ENCODE peak calls at places on chromosome 14, in four cellular contexts. One of them, this sample, is unnamed.
A peak's percentile ranks its signal among the peaks of the same experiment; 100 is the strongest.

GRCh38 chr14:54058501-54058900 is 101.9 kb upstream of the BMP4 start:
- DNase-seq in HuH-7: no peak
- DNase-seq in H4: no peak
- DNase-seq in H7: no peak
- DNase-seq in this sample: no peak

GRCh38 chr14:44404021-44404420 is 103.1 kb downstream of the FSCB start:
- DNase-seq in HuH-7: no peak
- DNase-seq in H4: no peak
- DNase-seq in H7: no peak
- DNase-seq in this sample: no peak

GRCh38 chr14:77641207-77641533 is 24.7 kb upstream of the SPTLC2 start:
- DNase-seq in HuH-7: no peak
- DNase-seq in H4: no peak
- DNase-seq in H7: no peak
- DNase-seq in this sample: no peak

GRCh38 chr14:104524726-104525125 is 54.8 kb upstream of the C14orf180 start:
- DNase-seq in HuH-7: no peak
- DNase-seq in H4: no peak
- DNase-seq in H7: no peak
- DNase-seq in this sample: no peak

GRCh38 chr14:98754343-98755025 is 517.5 kb downstream of the BCL11B start:
- DNase-seq in HuH-7: no peak
- DNase-seq in H4: peak; percentile 13
- DNase-seq in H7: no peak
- DNase-seq in this sample: no peak

GRCh38 chr14:105087963-105088811 is 23.0 kb upstream of the GPR132 start:
- DNase-seq in HuH-7: peak; percentile 59
- DNase-seq in H4: no peak
- DNase-seq in H7: peak; percentile 92
- DNase-seq in this sample: no peak

GRCh38 chr14:64463873-64464272 is 1.4 kb upstream of the AKAP5 start:
- DNase-seq in HuH-7: no peak
- DNase-seq in H4: no peak
- DNase-seq in H7: no peak
- DNase-seq in this sample: no peak

GRCh38 chr14:56751471-56751870 is 58.8 kb downstream of the OTX2 start:
- DNase-seq in HuH-7: peak; percentile 15
- DNase-seq in H4: no peak
- DNase-seq in H7: peak; percentile 36
- DNase-seq in this sample: no peak

GRCh38 chr14:23398348-23398747 is 9.7 kb downstream of the MYH6 start:
- DNase-seq in HuH-7: no peak
- DNase-seq in H4: no peak
- DNase-seq in H7: no peak
- DNase-seq in this sample: no peak

GRCh38 chr14:68113328-68113930 is 293.9 kb downstream of the RAD51B start:
- DNase-seq in HuH-7: no peak
- DNase-seq in H4: no peak
- DNase-seq in H7: no peak
- DNase-seq in this sample: no peak

GRCh38 chr14:63343878-63344277 is 25.1 kb upstream of the GPHB5 start:
- DNase-seq in HuH-7: no peak
- DNase-seq in H4: no peak
- DNase-seq in H7: no peak
- DNase-seq in this sample: no peak

GRCh38 chr14:43003845-43004244 is 1397.2 kb downstream of the LRFN5 start:
- DNase-seq in HuH-7: no peak
- DNase-seq in H4: no peak
- DNase-seq in H7: no peak
- DNase-seq in this sample: peak; percentile 0

GRCh38 chr14:101711041-101711861 is 50.3 kb upstream of the PPP2R5C start:
- DNase-seq in HuH-7: no peak
- DNase-seq in H4: no peak
- DNase-seq in H7: peak; percentile 29
- DNase-seq in this sample: no peak

GRCh38 chr14:100476012-100476822 is 111.0 kb downstream of the BEGAIN start:
- DNase-seq in HuH-7: peak; percentile 57
- DNase-seq in H4: peak; percentile 97
- DNase-seq in H7: no peak
- DNase-seq in this sample: no peak

GRCh38 chr14:58243790-58244555 is 670 bp upstream of the PSMA3 start:
- DNase-seq in HuH-7: no peak
- DNase-seq in H4: peak; percentile 17
- DNase-seq in H7: no peak
- DNase-seq in this sample: no peak

GRCh38 chr14:23117371-23118020 is 1.6 kb downstream of the CEBPE start:
- DNase-seq in HuH-7: no peak
- DNase-seq in H4: no peak
- DNase-seq in H7: peak; percentile 63
- DNase-seq in this sample: no peak

GRCh38 chr14:52413729-52414453 is 99.8 kb downstream of the PTGER2 start:
- DNase-seq in HuH-7: no peak
- DNase-seq in H4: no peak
- DNase-seq in H7: no peak
- DNase-seq in this sample: no peak

This sample was measured in Jurkat, Clone E6-1.